ENCODE peak calls at places on chromosomes 2 and 18, in four cellular contexts. I, S, F and H are unnamed samples.
A peak's percentile ranks its signal among the peaks of the same experiment; 100 is the strongest.

GRCh38 chr2:77713412-77713811 is 191.2 kb upstream of the LRRTM4 start:
- DNase-seq in F (no peak), I (no peak), S (no peak), H (no peak)

GRCh38 chr18:2948038-2948437 is 64.9 kb downstream of the LPIN2 start:
- DNase-seq in F (peak; percentile 40), S (no peak), I (no peak), H (no peak)

GRCh38 chr2:138707424-138708074 is 72.6 kb downstream of the NXPH2 start:
- DNase-seq in F (no peak), S (no peak), I (no peak), H (no peak)

GRCh38 chr18:70931942-70932814 is 643.3 kb downstream of the SOCS6 start:
- DNase-seq in F (no peak), S (no peak), I (no peak), H (no peak)

GRCh38 chr2:207041279-207041678 is 102.0 kb downstream of the CPO start:
- DNase-seq in I (no peak), S (no peak), F (no peak), H (no peak)

GRCh38 chr2:191554240-191554639 is 123.7 kb upstream of the NABP1 start:
- DNase-seq in F (no peak), S (no peak), I (no peak), H (no peak)

GRCh38 chr2:219688560-219689445 is 61.4 kb downstream of the SLC4A3 start:
- DNase-seq in S (no peak), I (no peak), F (no peak), H (no peak)

GRCh38 chr2:150171065-150171548 is 316.4 kb downstream of the RND3 start:
- DNase-seq in I (no peak), S (no peak), F (no peak), H (no peak)

GRCh38 chr2:37786153-37786809 is 114.8 kb upstream of the CDC42EP3 start:
- DNase-seq in F (no peak), S (no peak), I (no peak), H (no peak)

GRCh38 chr2:128833628-128834027 is 515.0 kb upstream of the HS6ST1 start:
- DNase-seq in F (no peak), S (no peak), I (no peak), H (no peak)

GRCh38 chr2:237208373-237209045 is 122.8 kb downstream of the COPS8 start:
- DNase-seq in F (no peak), I (no peak), S (no peak), H (no peak)

GRCh38 chr2:27194538-27195354 is 17.1 kb upstream of the ATRAID start:
- DNase-seq in F (no peak), S (no peak), I (no peak), H (no peak)

GRCh38 chr2:28927469-28927868 is 33.0 kb downstream of the WDR43 start:
- DNase-seq in S (no peak), F (no peak), I (no peak), H (no peak)

GRCh38 chr2:8346706-8347430 is 335.0 kb upstream of the ID2 start:
- DNase-seq in I (no peak), F (no peak), S (no peak), H (no peak)

GRCh38 chr18:48359626-48360025 is 49.6 kb downstream of the ZBTB7C start:
- DNase-seq in I (no peak), S (no peak), F (no peak), H (no peak)

GRCh38 chr2:172572981-172573380 is 17.1 kb downstream of the PDK1 start:
- DNase-seq in I (no peak), S (no peak), F (no peak), H (no peak)

GRCh38 chr18:35022430-35023001 is 18.7 kb upstream of the MAPRE2 start:
- DNase-seq in S (no peak), I (no peak), F (no peak), H (no peak)

GRCh38 chr2:15577071-15577706 is 14.5 kb upstream of the DDX1 start:
- DNase-seq in F (peak; percentile 74), S (peak; percentile 47), I (peak; percentile 38), H (no peak)

GRCh38 chr2:96760986-96761832 is 507 bp downstream of the CNNM4 start:
- DNase-seq in F (no peak), S (no peak), I (no peak), H (no peak)

GRCh38 chr2:45024600-45025291 is 15.5 kb upstream of the SIX2 start:
- DNase-seq in F (no peak), I (no peak), S (no peak), H (no peak)

GRCh38 chr2:219495531-219496122 is 3.1 kb upstream of the GMPPA start:
- DNase-seq in S (no peak), F (peak; percentile 76), I (peak; percentile 21), H (peak; percentile 80)

GRCh38 chr18:5196253-5197031 is 615 bp downstream of the AKAIN1 start:
- DNase-seq in I (no peak), F (no peak), S (no peak), H (no peak)

GRCh38 chr2:223027442-223027841 is 24.5 kb upstream of the KCNE4 start:
- DNase-seq in F (no peak), S (no peak), I (no peak), H (no peak)

GRCh38 chr2:113219092-113219441 is 45.3 kb downstream of the PSD4 start:
- DNase-seq in I (no peak), S (no peak), F (no peak), H (no peak)

GRCh38 chr2:219072741-219073140 is 12.0 kb upstream of the IHH start:
- DNase-seq in I (no peak), F (no peak), S (no peak), H (no peak)

GRCh38 chr2:178229927-178230326 is 35.6 kb downstream of the OSBPL6 start:
- DNase-seq in I (no peak), F (no peak), S (peak; percentile 2), H (no peak)

GRCh38 chr2:121902616-121903015 is 147.2 kb downstream of the TSN start:
- DNase-seq in F (peak; percentile 46), I (no peak), S (no peak), H (no peak)

GRCh38 chr2:217367464-217367863 is 507.6 kb upstream of the TNP1 start:
- DNase-seq in S (no peak), I (no peak), F (no peak), H (no peak)

GRCh38 chr2:240589850-240590525 is 3.5 kb downstream of the CAPN10 start:
- DNase-seq in I (no peak), S (no peak), F (no peak), H (no peak)
- TF ChIP-seq POLR2AphosphoS5 in I (no peak), S (no peak), F (no peak), H (no peak)

DNA sequence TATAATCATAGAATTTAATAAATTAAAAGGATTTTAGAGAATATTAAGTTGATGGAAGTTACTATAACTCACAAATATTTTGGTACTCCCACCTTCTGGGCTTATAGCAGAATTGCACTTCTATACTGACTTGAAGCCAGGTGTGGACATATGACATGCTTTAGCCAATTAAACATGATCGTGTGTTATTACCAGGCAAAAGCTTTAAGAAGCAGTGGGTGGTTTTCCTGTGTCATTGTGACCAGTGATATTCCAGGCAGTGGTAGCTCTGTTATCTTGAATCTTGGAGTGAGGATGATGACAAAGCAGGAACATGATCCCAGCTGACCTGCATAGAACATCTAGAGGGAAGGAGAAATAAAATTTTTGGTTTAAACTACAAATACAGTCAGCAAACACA is 370.9 kb upstream of the ZEB2 start:
- DNase-seq in I (no peak), F (no peak), S (no peak), H (no peak)
- TF ChIP-seq SPI1 in I (no peak), F (no peak), S (no peak), H (no peak)

GRCh38 chr2:73938761-73939352 is 12.2 kb downstream of the DGUOK start:
- DNase-seq in F (no peak), S (no peak), I (no peak), H (no peak)
- TF ChIP-seq POLR2AphosphoS5 in F (no peak), S (no peak), I (no peak), H (no peak)

GRCh38 chr2:960064-960736 is 9.6 kb downstream of the SNTG2 start:
- DNase-seq in F (no peak), S (no peak), I (no peak), H (no peak)
- TF ChIP-seq SPI1 in F (no peak), S (no peak), I (no peak), H (no peak)

GRCh38 chr18:58057291-58057965 is 13.4 kb downstream of the NEDD4L start:
- DNase-seq in I (no peak), F (no peak), S (no peak), H (no peak)
- TF ChIP-seq POLR2AphosphoS5 in I (no peak), F (no peak), S (no peak), H (no peak)